ENCODE peak calls at places on chromosomes 16 and 17, in five cellular contexts. S, X, F, J and L are unnamed samples.

GRCh38 chr16:74607310-74607966 is 524 bp upstream of the GLG1 start:
- DNase-seq in X (no peak), S (no peak), F (no peak), J (no peak), L (no peak)

GRCh38 chr16:17305694-17306093 is 165.1 kb downstream of the XYLT1 start:
- DNase-seq in S (no peak), F (no peak), X (no peak), J (no peak), L (no peak)

GRCh38 chr16:9966569-9967157 is 215.6 kb downstream of the GRIN2A start:
- DNase-seq in X (no peak), S (no peak), F (no peak), J (no peak), L (no peak)

GRCh38 chr17:73429440-73430164 is 117.8 kb upstream of the CDC42EP4 start:
- DNase-seq in S (peak; percentile 92), J (peak; percentile 89), X (peak; percentile 78), F (peak; percentile 93), L (peak; percentile 92)

GRCh38 chr16:69754143-69754468 is 620 bp downstream of the NOB1 start:
- DNase-seq in F (no peak), X (no peak), J (no peak), S (no peak), L (no peak)

GRCh38 chr17:5373112-5373511 is 46.4 kb downstream of the NUP88 start:
- DNase-seq in S (no peak), X (no peak), J (no peak), F (no peak), L (no peak)

GRCh38 chr17:79033741-79034501 is 10.0 kb downstream of the C1QTNF1 start:
- DNase-seq in X (no peak), J (no peak), F (no peak), S (peak; percentile 73), L (no peak)

GRCh38 chr17:31251075-31251474 is 46.0 kb downstream of the OMG start:
- DNase-seq in X (no peak), S (no peak), F (no peak), J (no peak), L (no peak)

GRCh38 chr16:66617728-66618127 is 13.2 kb downstream of the CMTM3 start:
- DNase-seq in S (no peak), X (no peak), J (peak; percentile 8), F (no peak), L (no peak)

GRCh38 chr17:7982666-7983065 is 19.7 kb upstream of the GUCY2D start:
- DNase-seq in X (no peak), F (no peak), J (no peak), S (peak; percentile 35), L (no peak)

GRCh38 chr16:48158296-48158695 is 2.5 kb upstream of the ABCC12 start:
- DNase-seq in J (no peak), S (no peak), F (no peak), X (no peak), L (no peak)

GRCh38 chr16:4316732-4317461 is 1.0 kb downstream of the GLIS2 start:
- DNase-seq in S (peak; percentile 81), X (no peak), J (no peak), F (no peak), L (no peak)

GRCh38 chr16:17885659-17886200 is 415.0 kb upstream of the XYLT1 start:
- DNase-seq in S (no peak), X (no peak), F (peak; percentile 12), J (no peak), L (no peak)

GRCh38 chr17:17856386-17856785 is 19.6 kb upstream of the SREBF1 start:
- DNase-seq in S (no peak), J (no peak), X (no peak), F (no peak), L (no peak)

GRCh38 chr17:79168486-79169055 is 93.9 kb downstream of the ENGASE start:
- DNase-seq in J (no peak), F (no peak), S (no peak), X (no peak), L (no peak)

GRCh38 chr16:63982156-63982555 is 1139.7 kb downstream of the CDH11 start:
- DNase-seq in F (no peak), X (no peak), S (no peak), J (no peak), L (no peak)

GRCh38 chr17:79989106-79989835 is 46.4 kb downstream of the TBC1D16 start:
- DNase-seq in J (peak; percentile 29), S (peak; percentile 43), X (no peak), F (no peak), L (no peak)

GRCh38 chr16:83887564-83887963 is 11.4 kb upstream of the MLYCD start:
- DNase-seq in F (no peak), X (no peak), J (no peak), S (no peak), L (no peak)

GRCh38 chr17:74452027-74452840 is 14.2 kb upstream of the CD300A start:
- DNase-seq in X (no peak), F (no peak), S (no peak), J (peak; percentile 48), L (no peak)

GRCh38 chr17:82031885-82032627 is 578 bp downstream of the RAC3 start:
- DNase-seq in J (peak; percentile 81), X (no peak), F (peak; percentile 78), S (no peak), L (no peak)

GRCh38 chr17:28925912-28926365 is 23.1 kb upstream of the DHRS13 start:
- DNase-seq in J (no peak), F (no peak), X (no peak), S (no peak), L (no peak)

GRCh38 chr17:28928061-28928460 is 23.3 kb downstream of the PHF12 start:
- DNase-seq in X (no peak), J (no peak), F (no peak), S (no peak), L (no peak)

GRCh38 chr17:28926366-28926765 is 23.5 kb upstream of the DHRS13 start:
- DNase-seq in F (no peak), X (no peak), J (no peak), S (no peak), L (no peak)

GRCh38 chr17:28926786-28927185 is 23.9 kb upstream of the DHRS13 start:
- DNase-seq in X (no peak), S (no peak), J (no peak), F (no peak), L (no peak)

GRCh38 chr17:28929769-28930168 is 21.5 kb downstream of the PHF12 start:
- DNase-seq in F (no peak), S (no peak), J (no peak), X (no peak), L (no peak)
- TF ChIP-seq CTCF in F (no peak), S (no peak), J (no peak), X (no peak), L (no peak)

GRCh38 chr16:73010150-73010676 is 37.7 kb downstream of the ZFHX3 start:
- DNase-seq in J (no peak), X (no peak), F (no peak), S (peak; percentile 62), L (no peak)

GRCh38 chr16:73014768-73015167 is 33.2 kb downstream of the ZFHX3 start:
- DNase-seq in F (no peak), S (peak; percentile 12), X (no peak), J (no peak), L (no peak)

GRCh38 chr16:73011926-73012325 is 36.0 kb downstream of the ZFHX3 start:
- DNase-seq in J (no peak), X (no peak), S (peak; percentile 30), F (no peak), L (no peak)

GRCh38 chr16:73013974-73014373 is 34.0 kb downstream of the ZFHX3 start:
- DNase-seq in S (peak; percentile 42), X (no peak), J (no peak), F (no peak), L (no peak)

GRCh38 chr16:73012341-73012740 is 35.6 kb downstream of the ZFHX3 start:
- DNase-seq in X (no peak), F (no peak), J (no peak), S (peak; percentile 32), L (no peak)
- TF ChIP-seq CTCF in X (no peak), F (no peak), J (no peak), S (no peak), L (no peak)

GRCh38 chr17:68611353-68612227 is 10.4 kb upstream of the FAM20A start:
- DNase-seq in S (no peak), J (no peak), X (no peak), F (no peak), L (no peak)

GRCh38 chr17:68612923-68613292 is 11.7 kb upstream of the FAM20A start:
- DNase-seq in J (no peak), F (no peak), X (no peak), S (no peak), L (no peak)

GRCh38 chr17:68612228-68612922 is 11.2 kb upstream of the FAM20A start:
- DNase-seq in S (no peak), F (no peak), J (no peak), X (no peak), L (no peak)

GRCh38 chr17:68614718-68615117 is 13.6 kb upstream of the FAM20A start:
- DNase-seq in X (no peak), S (no peak), F (no peak), J (no peak), L (no peak)

GRCh38 chr17:68613739-68614298 is 12.7 kb upstream of the FAM20A start:
- DNase-seq in X (peak; percentile 51), J (no peak), F (peak; percentile 58), S (no peak), L (peak; percentile 70)
- TF ChIP-seq CTCF in X (peak; percentile 59), J (peak; percentile 25), F (peak; percentile 68), S (no peak), L (peak; percentile 66)

GRCh38 chr16:65548470-65548869 is 426.6 kb upstream of the CDH11 start:
- DNase-seq in S (no peak), F (peak; percentile 21), J (no peak), X (no peak), L (no peak)
- TF ChIP-seq CTCF in S (no peak), F (no peak), J (no peak), X (no peak), L (no peak)

DNA sequence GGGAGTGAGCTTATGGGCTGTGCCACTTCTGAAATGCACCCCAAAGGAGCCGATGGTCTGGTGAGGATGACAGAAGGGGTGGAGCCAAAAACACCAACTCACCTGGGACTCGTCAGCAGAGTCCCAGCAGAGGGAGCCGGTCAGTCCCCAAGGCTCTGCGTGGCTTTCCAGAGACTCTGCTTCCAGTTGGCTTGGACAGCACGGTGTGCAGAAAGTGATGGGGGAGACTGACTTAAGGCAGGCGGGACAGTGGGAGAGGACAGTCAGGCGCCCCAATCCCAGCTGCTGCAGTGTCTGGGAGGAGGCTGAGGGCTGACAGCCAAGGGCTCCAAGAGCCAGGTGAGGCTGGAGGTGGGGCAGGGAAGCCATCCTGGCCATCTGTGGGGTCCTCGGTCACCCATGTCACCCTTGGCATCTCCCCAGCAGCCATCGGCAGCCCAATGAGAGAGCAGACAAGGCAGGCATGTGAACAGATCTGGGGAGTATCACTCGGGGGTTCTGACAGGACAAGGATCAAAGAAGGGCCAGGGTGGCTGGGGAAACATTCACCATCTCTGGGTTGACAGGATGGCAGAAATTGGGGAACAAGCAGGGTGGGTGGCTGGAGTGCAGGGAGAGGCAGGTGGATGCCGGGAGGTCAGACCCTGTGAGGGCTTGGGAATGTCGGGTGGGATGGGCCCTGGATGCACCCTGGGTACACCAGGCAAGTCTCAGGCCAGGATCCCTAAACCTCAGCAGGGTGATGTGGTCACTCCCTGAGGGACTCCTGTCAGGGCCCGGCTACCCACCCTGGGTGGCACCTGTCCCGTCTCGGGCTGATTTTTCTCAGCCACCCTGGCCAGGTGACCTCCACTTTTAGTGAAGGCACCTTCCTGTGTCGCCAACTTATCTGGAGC is 8.9 kb upstream of the KRTAP17-1 start:
- DNase-seq in S (no peak), F (peak; percentile 63), X (no peak), J (no peak), L (no peak)
- TF ChIP-seq CTCF in S (no peak), F (peak; percentile 7), X (no peak), J (peak; percentile 23), L (no peak)